ENCODE peak calls at places on chromosomes 2 and 18, in five cellular contexts. K is NCI-H1694 treated with DMSO at 0.1 percent for 48 hours; G is HT-29; A is stimulated activated CD4-positive, alpha-beta T cell treated with anti-CD3 and anti-CD28 coated beads, Interleukin-15, amount 100 ng/mL, for 24 hours; O is IMR-90. Z is an unnamed sample.

GRCh38 chr2:68345129-68345875 is 19.8 kb upstream of the PLEK start:
- DNase-seq in G (no peak), O (peak), A (no peak), K (no peak), Z (no peak)

GRCh38 chr18:64165906-64166305 is 17.0 kb upstream of the LINC00305 start:
- DNase-seq in O (no peak), G (no peak), A (no peak), K (no peak), Z (peak)

GRCh38 chr18:52150050-52150449 is 189.9 kb upstream of the DCC start:
- DNase-seq in A (no peak), O (no peak), G (no peak), K (no peak), Z (no peak)

GRCh38 chr2:95575857-95576256 is 15.9 kb upstream of the TRIM43 start:
- DNase-seq in A (no peak), O (no peak), G (no peak), K (no peak), Z (no peak)

GRCh38 chr2:238527565-238527964 is 100.8 kb downstream of the ASB1 start:
- DNase-seq in K (no peak), O (peak), G (no peak), A (no peak), Z (no peak)

GRCh38 chr2:4091013-4091412 is 387.6 kb downstream of the DCDC2C start:
- DNase-seq in G (no peak), K (no peak), O (no peak), A (no peak), Z (no peak)

GRCh38 chr2:16361261-16361990 is 304.2 kb downstream of the CYRIA start:
- DNase-seq in A (no peak), K (no peak), G (no peak), O (no peak), Z (no peak)

GRCh38 chr2:186059096-186059495 is 320.5 kb downstream of the FSIP2 start:
- DNase-seq in O (peak), A (no peak), K (peak), G (peak), Z (peak)

GRCh38 chr2:240233891-240234502 is 93.5 kb upstream of the OTOS start:
- DNase-seq in A (no peak), G (no peak), K (no peak), O (no peak), Z (no peak)

GRCh38 chr2:172021074-172021931 is 21.6 kb downstream of the METAP1D start:
- DNase-seq in K (no peak), A (no peak), G (peak), O (peak), Z (no peak)

GRCh38 chr18:22828171-22828570 is 105.0 kb upstream of the RBBP8 start:
- DNase-seq in A (no peak), K (no peak), O (peak), G (no peak), Z (no peak)

GRCh38 chr18:59839241-59839640 is 60.6 kb upstream of the PMAIP1 start:
- DNase-seq in K (no peak), G (no peak), A (no peak), O (no peak), Z (no peak)

GRCh38 chr2:39913648-39914456 is 134.8 kb upstream of the THUMPD2 start:
- DNase-seq in G (peak), K (peak), O (peak), A (no peak), Z (peak)

GRCh38 chr2:38866773-38867443 is 8.8 kb downstream of the DHX57 start:
- DNase-seq in A (no peak), K (no peak), O (peak), G (no peak), Z (no peak)

GRCh38 chr18:78525364-78526111 is 454.1 kb upstream of the SALL3 start:
- DNase-seq in A (no peak), K (no peak), G (no peak), O (peak), Z (no peak)

GRCh38 chr2:156341482-156342251 is 9.1 kb upstream of the NR4A2 start:
- DNase-seq in O (peak), G (peak), K (peak), A (peak), Z (peak)

GRCh38 chr2:216619411-216620393 is 13.5 kb upstream of the IGFBP2 start:
- DNase-seq in K (peak), O (peak), A (no peak), G (no peak), Z (peak)

GRCh38 chr2:199463000-199463692 is 5.4 kb upstream of the SATB2 start:
- DNase-seq in K (peak), A (peak), O (peak), G (peak), Z (peak)

GRCh38 chr2:20563833-20564232 is 87.1 kb downstream of the HS1BP3 start:
- DNase-seq in A (no peak), K (no peak), O (peak), G (no peak), Z (no peak)

GRCh38 chr2:11389551-11390528 is 45.4 kb upstream of the ROCK2 start:
- DNase-seq in K (no peak), O (peak), G (peak), A (no peak), Z (no peak)

GRCh38 chr2:460861-461260 is 173.0 kb upstream of the ALKAL2 start:
- DNase-seq in O (no peak), G (peak), K (no peak), A (peak), Z (no peak)

GRCh38 chr18:47986724-47987455 is 56.4 kb upstream of the SMAD2 start:
- DNase-seq in A (no peak), K (peak), O (no peak), G (no peak), Z (peak)

GRCh38 chr2:182621810-182622209 is 94.2 kb upstream of the DNAJC10 start:
- DNase-seq in O (no peak), A (no peak), K (no peak), G (no peak), Z (no peak)

GRCh38 chr2:187224989-187225388 is 223.1 kb downstream of the CALCRL start:
- DNase-seq in A (no peak), K (no peak), G (no peak), O (no peak), Z (no peak)

GRCh38 chr18:4267641-4268040 is 187.5 kb downstream of the DLGAP1 start:
- DNase-seq in O (no peak), K (no peak), A (no peak), G (no peak), Z (no peak)

GRCh38 chr18:72261562-72261961 is 282.6 kb downstream of the CBLN2 start:
- DNase-seq in O (no peak), A (no peak), K (no peak), G (peak), Z (no peak)

GRCh38 chr2:147108553-147108952 is 736.3 kb upstream of the ACVR2A start:
- DNase-seq in O (no peak), A (no peak), G (no peak), K (no peak), Z (no peak)

GRCh38 chr2:117931266-117931665 is 82.6 kb downstream of the CCDC93 start:
- DNase-seq in O (no peak), K (no peak), G (no peak), A (no peak), Z (no peak)

GRCh38 chr2:6993230-6993640 is 76.0 kb downstream of the RNF144A start:
- DNase-seq in O (no peak), A (no peak), G (no peak), K (no peak), Z (no peak)

GRCh38 chr18:48997985-48998831 is 47.4 kb upstream of the SMAD7 start:
- DNase-seq in O (peak), K (no peak), G (peak), A (no peak), Z (no peak)